ENCODE peak calls at places on chromosomes 5 and 9, in four cellular contexts. I is SK-N-SH, F is K562, A is GM12878. J is an unnamed sample.

GRCh38 chr9:130042931-130043653 is at the start of gene FNBP1:
- DNase-seq in I (peak), F (peak), A (no peak), J (peak)

GRCh38 chr9:101486693-101487442 is 46.8 kb upstream of the RNF20 start:
- DNase-seq in I (peak), F (peak), A (no peak), J (peak)

GRCh38 chr5:93782978-93783377 is 41.6 kb upstream of the POU5F2 start:
- DNase-seq in I (no peak), F (no peak), A (no peak), J (no peak)

GRCh38 chr5:87243161-87243877 is 24.4 kb upstream of the RASA1 start:
- DNase-seq in I (no peak), F (no peak), A (no peak), J (no peak)

GRCh38 chr9:77816641-77817341 is 168.7 kb upstream of the GNA14 start:
- DNase-seq in I (no peak), F (no peak), A (no peak), J (no peak)

GRCh38 chr5:139481122-139481533 is 1.4 kb downstream of the STING1 start:
- DNase-seq in I (peak), F (peak), A (no peak), J (no peak)

GRCh38 chr9:70587143-70587710 is 172.8 kb upstream of the KLF9 start:
- DNase-seq in I (no peak), F (no peak), A (no peak), J (no peak)

GRCh38 chr5:127705120-127705892 is 2.1 kb downstream of the CCDC192 start:
- DNase-seq in I (no peak), F (peak), A (no peak), J (no peak)

GRCh38 chr5:137752873-137753226 is 1.3 kb downstream of the HNRNPA0 start:
- DNase-seq in I (no peak), F (peak), A (no peak), J (peak)

GRCh38 chr5:11918463-11919045 is 14.3 kb upstream of the CTNND2 start:
- DNase-seq in I (no peak), F (no peak), A (no peak), J (no peak)

GRCh38 chr9:85186218-85186585 is 516.7 kb downstream of the NTRK2 start:
- DNase-seq in I (no peak), F (no peak), A (no peak), J (no peak)

GRCh38 chr9:86563350-86563749 is 209.1 kb upstream of the TUT7 start:
- DNase-seq in I (no peak), F (no peak), A (no peak), J (no peak)

GRCh38 chr5:54567996-54568395 is 50.4 kb downstream of the SNX18 start:
- DNase-seq in I (no peak), F (no peak), A (no peak), J (no peak)

GRCh38 chr5:54571462-54571861 is 53.9 kb downstream of the SNX18 start:
- DNase-seq in I (no peak), F (no peak), A (no peak), J (no peak)

GRCh38 chr5:54573783-54574485 is 56.4 kb downstream of the SNX18 start:
- DNase-seq in I (no peak), F (no peak), A (no peak), J (no peak)

DNA sequence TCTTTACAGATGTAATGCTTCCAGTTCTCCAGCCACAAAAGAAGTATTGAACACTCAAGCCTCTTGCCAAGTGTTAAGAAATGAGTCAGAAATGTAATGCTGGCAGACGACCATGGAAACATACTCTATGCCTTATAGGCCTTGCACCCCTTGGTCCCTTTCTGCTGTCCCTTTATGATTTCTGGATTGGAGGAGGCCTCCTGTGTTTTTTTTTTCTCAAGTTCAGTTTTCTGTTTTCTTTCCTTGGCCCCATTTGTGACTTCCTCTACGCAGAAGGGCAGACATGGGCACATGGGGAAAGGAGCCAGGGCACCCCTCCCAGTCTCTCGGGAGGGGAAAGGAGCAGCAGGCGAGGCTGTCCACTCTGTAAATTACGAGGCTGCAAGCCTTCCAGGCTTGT is 53.4 kb downstream of the SNX18 start:
- DNase-seq in I (no peak), F (no peak), A (no peak), J (no peak)
- TF ChIP-seq NRF1 in I (no peak), F (no peak), A (no peak), J (no peak)

GRCh38 chr5:177446184-177447065 is at the start of gene PRR7:
- DNase-seq in I (peak), F (peak), A (no peak), J (peak)
- TF ChIP-seq NRF1 in I (peak), F (peak), A (no peak), J (no peak)

GRCh38 chr5:141559481-141559880 is 59.3 kb downstream of the DIAPH1 start:
- DNase-seq in I (no peak), F (no peak), A (no peak), J (no peak)

GRCh38 chr5:141557681-141558136 is 61.1 kb downstream of the DIAPH1 start:
- DNase-seq in I (peak), F (peak), A (peak), J (peak)

GRCh38 chr5:141558150-141558549 is 60.6 kb downstream of the DIAPH1 start:
- DNase-seq in I (no peak), F (no peak), A (no peak), J (no peak)

GRCh38 chr5:141560141-141560540 is 58.7 kb downstream of the DIAPH1 start:
- DNase-seq in I (no peak), F (no peak), A (no peak), J (no peak)

DNA sequence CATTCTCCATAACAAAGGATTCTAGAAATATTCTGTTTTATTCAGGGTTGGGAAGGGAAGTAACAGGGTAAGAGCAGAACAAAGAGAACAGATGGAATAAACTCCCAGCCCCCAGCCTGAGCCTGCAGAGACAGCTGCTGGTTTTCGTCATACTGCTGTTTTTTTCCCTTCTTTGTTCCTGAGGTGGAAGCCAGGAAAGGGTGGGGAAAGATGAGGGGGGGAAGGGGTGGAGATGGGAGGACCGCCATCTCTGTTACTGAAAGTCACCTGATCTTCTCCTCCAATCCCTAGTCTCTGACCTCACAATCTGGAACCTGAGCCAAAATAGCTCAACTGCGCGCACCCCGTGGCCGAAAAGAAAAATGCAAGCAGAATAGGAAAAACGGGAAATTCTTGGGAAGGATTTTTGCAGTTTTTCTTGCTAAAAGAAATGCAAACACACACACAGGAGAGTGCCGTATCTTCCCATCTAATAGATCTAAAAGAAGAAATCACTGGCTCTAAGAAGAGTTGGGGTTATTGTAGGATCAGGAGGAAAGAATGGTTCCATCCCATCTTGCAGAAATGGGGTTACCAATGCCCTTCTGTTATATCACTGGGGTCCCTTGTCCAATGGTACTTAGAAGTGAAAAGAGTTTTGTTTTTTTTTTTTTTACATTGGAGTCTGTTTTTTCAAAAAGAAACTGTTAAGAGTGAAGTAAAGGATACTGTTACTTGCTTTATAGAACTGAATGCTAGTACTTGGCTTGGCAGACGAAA is 57.9 kb downstream of the DIAPH1 start:
- DNase-seq in I (peak), F (peak), A (no peak), J (peak)
- TF ChIP-seq NRF1 in I (no peak), F (no peak), A (no peak), J (no peak)

GRCh38 chr5:5011151-5011550 is 129.0 kb upstream of the ADAMTS16 start:
- DNase-seq in I (no peak), F (no peak), A (no peak), J (no peak)

GRCh38 chr5:5009240-5009639 is 130.9 kb upstream of the ADAMTS16 start:
- DNase-seq in I (no peak), F (no peak), A (no peak), J (no peak)

GRCh38 chr5:5017827-5018559 is 122.1 kb upstream of the ADAMTS16 start:
- DNase-seq in I (no peak), F (no peak), A (no peak), J (no peak)

GRCh38 chr5:5018560-5018935 is 121.6 kb upstream of the ADAMTS16 start:
- DNase-seq in I (no peak), F (no peak), A (no peak), J (no peak)

DNA sequence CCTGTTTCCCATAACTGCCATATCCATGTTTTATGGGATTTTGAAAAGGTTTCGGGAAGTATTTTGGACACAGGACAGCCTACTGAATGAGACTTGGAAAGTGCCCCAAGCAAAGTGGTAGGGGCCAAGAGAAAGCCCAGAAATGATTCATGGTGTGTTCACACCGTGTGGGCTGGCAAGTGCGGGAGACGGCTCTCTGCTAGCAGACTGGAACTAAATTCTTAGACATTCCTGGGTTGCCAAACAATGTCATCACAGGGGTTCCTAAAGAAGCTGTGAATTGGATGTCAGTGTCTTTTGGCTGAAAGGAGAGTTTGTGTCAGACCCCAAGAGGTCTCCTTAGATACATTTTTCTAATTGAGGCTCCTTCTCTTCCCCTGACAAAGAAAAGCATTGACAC is 125.3 kb upstream of the ADAMTS16 start:
- DNase-seq in I (no peak), F (no peak), A (no peak), J (no peak)
- TF ChIP-seq NRF1 in I (no peak), F (no peak), A (no peak), J (no peak)

GRCh38 chr5:73446631-73447233 is 1.8 kb downstream of the FOXD1 start:
- DNase-seq in I (no peak), F (no peak), A (no peak), J (no peak)

GRCh38 chr5:73447234-73448071 is 1.1 kb downstream of the FOXD1 start:
- DNase-seq in I (peak), F (peak), A (no peak), J (no peak)

GRCh38 chr5:73450041-73450598 is 1.5 kb upstream of the FOXD1 start:
- DNase-seq in I (no peak), F (no peak), A (no peak), J (no peak)

GRCh38 chr5:73448072-73448432 is 525 bp downstream of the FOXD1 start:
- DNase-seq in I (peak), F (no peak), A (no peak), J (no peak)

DNA sequence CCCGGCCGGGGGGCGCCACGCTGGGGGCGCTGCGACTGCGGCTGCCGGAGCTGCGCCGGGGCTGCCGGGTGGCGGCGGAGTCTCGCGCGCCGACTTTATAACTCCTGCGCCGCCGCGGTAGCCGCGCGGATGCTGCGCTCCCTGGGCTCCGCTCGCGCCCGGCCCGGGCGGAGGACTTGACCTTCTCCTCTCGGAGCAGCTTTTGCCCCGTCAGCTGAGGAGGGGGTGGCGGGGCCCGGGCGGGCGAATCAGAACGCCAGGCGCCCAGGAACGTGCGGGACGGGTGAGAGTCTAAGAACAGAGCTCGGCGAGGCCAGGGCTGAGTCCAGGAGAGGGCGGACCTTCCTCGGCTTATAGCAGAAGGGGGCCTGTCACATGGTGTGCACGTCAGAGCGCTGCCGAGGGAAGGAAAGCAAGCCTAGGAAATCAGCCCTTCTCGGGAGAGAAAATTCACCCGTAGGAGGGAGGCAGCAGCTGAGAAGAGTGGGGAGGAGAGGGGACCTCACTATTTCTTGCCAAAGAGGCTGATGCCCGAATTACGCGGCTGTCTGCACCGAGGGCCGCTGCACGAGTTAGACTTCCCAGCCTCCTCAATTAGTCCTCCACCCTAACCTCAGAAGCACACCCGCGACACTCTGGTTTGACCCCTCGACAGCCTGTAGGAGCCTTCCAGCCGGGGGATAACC is at the start of gene FOXD1:
- DNase-seq in I (peak), F (peak), A (no peak), J (peak)
- TF ChIP-seq NRF1 in I (peak), F (peak), A (no peak), J (no peak)

GRCh38 chr9:136059321-136059791 is 35.7 kb downstream of the NACC2 start:
- DNase-seq in I (peak), F (no peak), A (no peak), J (no peak)
- TF ChIP-seq NRF1 in I (no peak), F (no peak), A (no peak), J (no peak)